ENCODE peak calls at places on chromosomes 6 and 20, in ten cellular contexts. C is H54, M is esophagus squamous epithelium, P is NB4, I is heart left ventricle, N is uterus, T is body of pancreas, D is A549, X is ovary, R is gastrocnemius medialis. E is an unnamed sample.

GRCh38 chr6:26366504-26366903 is 1.5 kb downstream of the BTN3A2 start:
- DNase-seq in D (no peak), X (no peak), C (no peak), P (peak; percentile 70), N (no peak), R (no peak), T (no peak), M (no peak), I (no peak), E (no peak)

GRCh38 chr20:58162976-58163375 is 65.5 kb downstream of the ANKRD60 start:
- DNase-seq in R (no peak), N (no peak), X (no peak), C (no peak), M (no peak), P (no peak), D (no peak), I (no peak), T (no peak), E (no peak)

GRCh38 chr6:46949662-46950280 is 28.0 kb upstream of the ADGRF5 start:
- DNase-seq in R (peak; percentile 43), P (no peak), N (peak; percentile 66), D (no peak), M (no peak), I (peak; percentile 90), C (no peak), X (no peak), T (peak; percentile 28), E (no peak)

GRCh38 chr6:169977434-169978265 is 226.2 kb downstream of the ERMARD start:
- DNase-seq in M (no peak), R (no peak), C (no peak), N (no peak), I (peak; percentile 6), P (peak; percentile 25), X (no peak), T (no peak), D (no peak), E (no peak)

GRCh38 chr6:12844284-12845223 is 128.0 kb downstream of the PHACTR1 start:
- DNase-seq in P (peak; percentile 41), I (no peak), N (no peak), D (peak; percentile 21), C (peak; percentile 5), X (no peak), M (no peak), T (no peak), R (no peak), E (peak; percentile 19)

GRCh38 chr6:20416567-20417345 is 15.1 kb downstream of the E2F3 start:
- DNase-seq in X (no peak), T (no peak), I (no peak), D (no peak), P (peak; percentile 24), N (no peak), M (no peak), R (no peak), C (no peak), E (no peak)

GRCh38 chr6:169997187-169997929 is 245.9 kb downstream of the ERMARD start:
- DNase-seq in R (no peak), D (no peak), X (no peak), I (no peak), M (no peak), P (peak; percentile 81), C (no peak), N (no peak), T (peak; percentile 42), E (no peak)

GRCh38 chr6:9612489-9612888 is 802.4 kb downstream of the TFAP2A start:
- DNase-seq in C (no peak), D (no peak), T (no peak), X (no peak), R (no peak), M (no peak), N (no peak), I (no peak), P (peak; percentile 21), E (no peak)

GRCh38 chr6:74764486-74764885 is 441.4 kb downstream of the COL12A1 start:
- DNase-seq in N (no peak), D (no peak), P (no peak), T (no peak), R (no peak), I (no peak), C (no peak), M (no peak), X (no peak), E (no peak)

GRCh38 chr6:91082311-91082803 is 495.5 kb upstream of the MAP3K7 start:
- DNase-seq in D (no peak), R (no peak), I (no peak), T (no peak), N (no peak), X (peak; percentile 21), M (no peak), C (no peak), P (no peak), E (no peak)

GRCh38 chr6:2589171-2589661 is 161.5 kb downstream of the MYLK4 start:
- DNase-seq in D (no peak), C (no peak), T (no peak), M (no peak), N (no peak), X (no peak), R (no peak), P (no peak), I (no peak), E (no peak)

GRCh38 chr20:15902493-15902892 is 670.8 kb downstream of the KIF16B start:
- DNase-seq in D (no peak), C (no peak), P (peak; percentile 45), X (no peak), R (no peak), N (no peak), M (no peak), T (no peak), I (no peak), E (peak; percentile 7)

GRCh38 chr6:166253277-166254229 is 54.6 kb downstream of the PRR18 start:
- DNase-seq in M (no peak), P (peak; percentile 25), C (no peak), N (no peak), X (no peak), D (no peak), R (no peak), I (no peak), T (peak; percentile 39), E (peak; percentile 2)

GRCh38 chr6:99573980-99574617 is 5.6 kb upstream of the CCNC start:
- DNase-seq in N (no peak), M (no peak), T (no peak), R (no peak), X (no peak), C (no peak), P (no peak), D (no peak), I (no peak), E (no peak)

GRCh38 chr6:166202321-166202733 is 34.7 kb upstream of the TBXT start:
- DNase-seq in X (no peak), M (no peak), P (no peak), D (no peak), R (peak; percentile 8), N (no peak), T (no peak), C (no peak), I (peak; percentile 51), E (no peak)

GRCh38 chr20:47610247-47610944 is 108.7 kb downstream of the NCOA3 start:
- DNase-seq in P (peak; percentile 66), I (peak; percentile 71), R (peak; percentile 13), T (peak; percentile 54), D (peak; percentile 67), X (no peak), M (no peak), N (peak; percentile 62), C (peak; percentile 41), E (peak; percentile 57)

GRCh38 chr6:105991561-105992314 is 94.4 kb upstream of the PRDM1 start:
- DNase-seq in R (no peak), P (no peak), I (no peak), C (peak; percentile 12), T (peak; percentile 13), D (peak; percentile 18), N (peak; percentile 49), M (no peak), X (peak; percentile 36), E (peak; percentile 65)

GRCh38 chr6:35471836-35472345 is 3.7 kb downstream of the RPL10A start:
- DNase-seq in C (no peak), I (no peak), M (no peak), D (no peak), X (no peak), T (no peak), N (no peak), P (peak; percentile 54), R (no peak), E (no peak)
- TF ChIP-seq POLR2A in C (no peak), I (no peak), M (no peak), D (no peak), X (no peak), T (no peak), N (no peak), P (no peak), R (no peak), E (no peak)

DNA sequence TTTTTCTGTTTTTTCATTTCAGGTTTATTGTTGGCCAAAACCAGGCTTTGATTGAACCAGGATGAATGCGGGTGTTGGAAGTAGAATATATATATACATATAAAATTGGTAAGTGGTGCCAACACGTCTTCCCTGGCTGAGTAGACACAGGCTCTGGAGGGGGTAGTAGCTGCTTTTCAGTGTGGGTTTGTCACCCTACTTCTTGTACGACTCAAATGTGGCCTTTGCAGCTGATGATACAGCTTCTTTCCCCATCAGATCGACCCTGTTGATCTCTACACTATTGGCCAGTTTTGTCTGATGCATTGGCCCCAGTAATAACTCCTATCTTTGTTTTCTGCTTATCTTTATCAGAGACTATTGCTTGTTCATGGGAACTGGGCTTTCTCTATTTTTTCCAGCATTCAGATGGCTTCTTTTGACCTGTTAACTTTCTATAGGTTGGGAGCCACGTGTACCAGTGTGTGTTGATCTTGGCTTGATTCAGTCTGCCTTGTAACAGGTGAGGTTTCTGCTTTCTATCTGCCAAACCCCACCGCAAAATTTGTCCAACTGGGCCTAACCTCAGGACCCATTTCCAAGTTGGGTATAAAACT is 2.7 kb upstream of the ZNFX1 start:
- DNase-seq in N (no peak), T (no peak), D (no peak), I (no peak), C (no peak), P (peak; percentile 32), X (no peak), M (no peak), R (no peak), E (no peak)
- TF ChIP-seq POLR2A in N (no peak), T (no peak), D (no peak), I (no peak), C (no peak), P (no peak), X (no peak), M (no peak), R (no peak), E (peak; percentile 14)

DNA sequence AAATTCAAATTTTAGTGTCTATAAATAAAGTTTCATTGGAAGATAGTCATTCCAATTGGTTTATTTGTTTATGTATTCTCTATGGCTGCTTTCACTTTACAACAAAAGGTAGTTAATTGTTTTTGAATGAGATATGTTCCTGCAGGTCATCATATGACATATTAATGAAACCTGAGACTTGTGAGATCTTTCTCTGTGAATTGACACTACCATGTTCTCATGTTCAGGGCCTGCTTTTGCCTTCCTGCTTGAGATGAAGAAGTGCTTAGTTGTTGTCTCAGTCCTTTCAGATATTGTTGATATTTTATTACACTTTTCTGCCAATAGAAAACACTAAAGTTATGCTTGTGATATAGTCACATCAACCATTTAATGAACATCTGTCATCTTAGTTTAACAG is 132.6 kb downstream of the UTRN start:
- DNase-seq in R (no peak), N (no peak), M (no peak), I (no peak), C (no peak), X (no peak), P (no peak), T (no peak), D (no peak), E (no peak)
- TF ChIP-seq POLR2A in R (no peak), N (no peak), M (no peak), I (no peak), C (no peak), X (no peak), P (no peak), T (no peak), D (no peak), E (no peak)

GRCh38 chr20:63929071-63929470 is 27.1 kb downstream of the UCKL1 start:
- DNase-seq in D (no peak), X (no peak), N (no peak), M (no peak), P (no peak), C (no peak), R (no peak), I (no peak), T (no peak), E (no peak)
- TF ChIP-seq POLR2A in D (no peak), X (no peak), N (no peak), M (no peak), P (no peak), C (no peak), R (no peak), I (no peak), T (no peak), E (no peak)